ENCODE peak calls at places on chromosomes 5 and 9, in six cellular contexts. One of them, this sample, is unnamed. For H3K27me3 and H3K36me3, the result is how much of the 10 kb centered on the place peaks cover.

GRCh38 chr9:112174965-112175795 is at the start of gene SUSD1:
- DNase-seq in bronchial epithelial cell: no peak
- DNase-seq in spleen: peak
- DNase-seq in A673: peak
- DNase-seq in ovary: no peak
- DNase-seq in Peyer's patch: peak
- DNase-seq in this sample: peak

GRCh38 chr9:133542002-133542401 is 7.5 kb downstream of the ADAMTSL2 start:
- DNase-seq in bronchial epithelial cell: no peak
- DNase-seq in ovary: no peak
- DNase-seq in spleen: no peak
- DNase-seq in Peyer's patch: no peak
- DNase-seq in A673: no peak
- DNase-seq in this sample: no peak

GRCh38 chr9:111258209-111258877 is 71.7 kb downstream of the OR2K2 start:
- DNase-seq in spleen: no peak
- DNase-seq in ovary: no peak
- DNase-seq in A673: no peak
- DNase-seq in bronchial epithelial cell: no peak
- DNase-seq in Peyer's patch: no peak
- DNase-seq in this sample: no peak

GRCh38 chr9:93280661-93281259 is 96.8 kb downstream of the WNK2 start:
- DNase-seq in spleen: no peak
- DNase-seq in bronchial epithelial cell: peak
- DNase-seq in Peyer's patch: no peak
- DNase-seq in ovary: no peak
- DNase-seq in A673: no peak
- DNase-seq in this sample: no peak

GRCh38 chr9:26744362-26744965 is 148.1 kb downstream of the CAAP1 start:
- DNase-seq in Peyer's patch: no peak
- DNase-seq in spleen: no peak
- DNase-seq in bronchial epithelial cell: peak
- DNase-seq in ovary: no peak
- DNase-seq in A673: peak
- DNase-seq in this sample: no peak

GRCh38 chr5:67160985-67161384 is 35.6 kb downstream of the CD180 start:
- DNase-seq in ovary: no peak
- DNase-seq in spleen: no peak
- DNase-seq in Peyer's patch: no peak
- DNase-seq in bronchial epithelial cell: peak
- DNase-seq in A673: peak
- DNase-seq in this sample: no peak

GRCh38 chr5:28710360-28710759 is 1672.0 kb upstream of the CDH9 start:
- DNase-seq in spleen: no peak
- DNase-seq in ovary: no peak
- DNase-seq in Peyer's patch: no peak
- DNase-seq in A673: no peak
- DNase-seq in bronchial epithelial cell: no peak
- DNase-seq in this sample: no peak

GRCh38 chr9:4011062-4011461 is 288.8 kb downstream of the GLIS3 start:
- DNase-seq in A673: no peak
- DNase-seq in Peyer's patch: no peak
- DNase-seq in ovary: no peak
- DNase-seq in spleen: no peak
- DNase-seq in bronchial epithelial cell: no peak
- DNase-seq in this sample: no peak

GRCh38 chr5:33315170-33315569 is 125.6 kb upstream of the TARS1 start:
- DNase-seq in A673: no peak
- DNase-seq in bronchial epithelial cell: no peak
- DNase-seq in ovary: no peak
- DNase-seq in spleen: no peak
- DNase-seq in Peyer's patch: no peak
- DNase-seq in this sample: no peak

GRCh38 chr5:7518947-7519560 is 123.1 kb downstream of the ADCY2 start:
- DNase-seq in ovary: no peak
- DNase-seq in Peyer's patch: no peak
- DNase-seq in bronchial epithelial cell: no peak
- DNase-seq in A673: peak
- DNase-seq in spleen: no peak
- DNase-seq in this sample: no peak

GRCh38 chr9:123049589-123050222 is 16.2 kb downstream of the GPR21 start:
- DNase-seq in spleen: no peak
- DNase-seq in bronchial epithelial cell: no peak
- DNase-seq in A673: peak
- DNase-seq in ovary: no peak
- DNase-seq in Peyer's patch: no peak
- DNase-seq in this sample: no peak

GRCh38 chr5:9467199-9468069 is 78.4 kb downstream of the SEMA5A start:
- DNase-seq in Peyer's patch: no peak
- DNase-seq in spleen: no peak
- DNase-seq in A673: no peak
- DNase-seq in ovary: no peak
- DNase-seq in bronchial epithelial cell: peak
- DNase-seq in this sample: no peak

GRCh38 chr5:78447775-78448424 is 87.5 kb downstream of the SCAMP1 start:
- DNase-seq in bronchial epithelial cell: no peak
- DNase-seq in ovary: no peak
- DNase-seq in spleen: no peak
- DNase-seq in Peyer's patch: no peak
- DNase-seq in A673: no peak
- DNase-seq in this sample: no peak

DNA sequence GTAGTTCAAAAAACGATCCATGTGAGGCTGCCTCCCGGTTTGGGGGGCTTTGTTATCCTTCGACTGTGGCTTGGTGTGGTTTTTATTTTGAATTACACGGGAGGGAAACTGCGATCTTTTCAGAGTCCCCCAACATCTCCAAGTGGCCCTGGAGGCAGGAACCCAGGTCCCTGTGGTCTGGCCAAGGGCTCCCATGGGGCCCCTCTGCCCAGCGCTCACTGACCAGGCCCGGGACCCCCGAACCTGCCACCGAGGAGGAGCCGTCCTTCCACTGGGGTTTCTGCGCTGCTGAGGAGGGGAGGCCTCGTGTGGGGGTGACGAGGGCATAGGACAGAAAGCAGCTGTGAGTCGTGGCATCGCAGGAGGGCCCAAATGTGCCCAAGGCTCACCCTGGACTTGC is 18.1 kb upstream of the SCGB3A1 start:
- DNase-seq in ovary: no peak
- DNase-seq in Peyer's patch: no peak
- DNase-seq in A673: no peak
- DNase-seq in spleen: no peak
- DNase-seq in bronchial epithelial cell: no peak
- DNase-seq in this sample: no peak
- H3K27me3 ChIP-seq in ovary: under half
- H3K27me3 ChIP-seq in Peyer's patch: under half
- H3K27me3 ChIP-seq in A673: under half
- H3K27me3 ChIP-seq in spleen: under half
- H3K27me3 ChIP-seq in bronchial epithelial cell: under half
- H3K27me3 ChIP-seq in this sample: under half

GRCh38 chr9:128495804-128496417 is 8.6 kb upstream of the GLE1 start:
- DNase-seq in ovary: no peak
- DNase-seq in spleen: peak
- DNase-seq in Peyer's patch: no peak
- DNase-seq in bronchial epithelial cell: peak
- DNase-seq in A673: no peak
- DNase-seq in this sample: no peak

GRCh38 chr9:128497824-128498610 is 6.5 kb upstream of the GLE1 start:
- DNase-seq in Peyer's patch: no peak
- DNase-seq in bronchial epithelial cell: no peak
- DNase-seq in A673: no peak
- DNase-seq in ovary: no peak
- DNase-seq in spleen: peak
- DNase-seq in this sample: no peak

GRCh38 chr9:128494743-128495124 is 9.8 kb upstream of the GLE1 start:
- DNase-seq in A673: no peak
- DNase-seq in Peyer's patch: no peak
- DNase-seq in ovary: no peak
- DNase-seq in bronchial epithelial cell: no peak
- DNase-seq in spleen: no peak
- DNase-seq in this sample: no peak

GRCh38 chr9:128494108-128494742 is 10.3 kb upstream of the GLE1 start:
- DNase-seq in ovary: peak
- DNase-seq in spleen: peak
- DNase-seq in Peyer's patch: peak
- DNase-seq in A673: peak
- DNase-seq in bronchial epithelial cell: no peak
- DNase-seq in this sample: peak

GRCh38 chr9:128493424-128493823 is 11.1 kb upstream of the GLE1 start:
- DNase-seq in Peyer's patch: no peak
- DNase-seq in ovary: no peak
- DNase-seq in bronchial epithelial cell: no peak
- DNase-seq in spleen: no peak
- DNase-seq in A673: no peak
- DNase-seq in this sample: no peak
- H3K36me3 ChIP-seq in Peyer's patch: under half
- H3K36me3 ChIP-seq in ovary: under half
- H3K36me3 ChIP-seq in bronchial epithelial cell: under half
- H3K36me3 ChIP-seq in spleen: half or more
- H3K36me3 ChIP-seq in A673: half or more
- H3K36me3 ChIP-seq in this sample: half or more

GRCh38 chr5:114903767-114904166 is 265.9 kb downstream of the TRIM36 start:
- DNase-seq in A673: no peak
- DNase-seq in ovary: no peak
- DNase-seq in bronchial epithelial cell: no peak
- DNase-seq in Peyer's patch: no peak
- DNase-seq in spleen: no peak
- DNase-seq in this sample: no peak

GRCh38 chr5:114898602-114899001 is 271.1 kb downstream of the TRIM36 start:
- DNase-seq in bronchial epithelial cell: no peak
- DNase-seq in Peyer's patch: no peak
- DNase-seq in spleen: no peak
- DNase-seq in A673: peak
- DNase-seq in ovary: no peak
- DNase-seq in this sample: no peak
- TF ChIP-seq CTCF in bronchial epithelial cell: no peak
- TF ChIP-seq CTCF in Peyer's patch: peak
- TF ChIP-seq CTCF in spleen: no peak
- TF ChIP-seq CTCF in A673: no peak
- TF ChIP-seq CTCF in ovary: no peak
- TF ChIP-seq CTCF in this sample: no peak

GRCh38 chr5:176628406-176629228 is 1.7 kb downstream of the SNCB start:
- DNase-seq in A673: no peak
- DNase-seq in spleen: no peak
- DNase-seq in bronchial epithelial cell: no peak
- DNase-seq in Peyer's patch: no peak
- DNase-seq in ovary: no peak
- DNase-seq in this sample: no peak
- H3K27me3 ChIP-seq in A673: under half
- H3K27me3 ChIP-seq in spleen: under half
- H3K27me3 ChIP-seq in bronchial epithelial cell: under half
- H3K27me3 ChIP-seq in Peyer's patch: under half
- H3K27me3 ChIP-seq in ovary: under half
- H3K27me3 ChIP-seq in this sample: half or more

DNA sequence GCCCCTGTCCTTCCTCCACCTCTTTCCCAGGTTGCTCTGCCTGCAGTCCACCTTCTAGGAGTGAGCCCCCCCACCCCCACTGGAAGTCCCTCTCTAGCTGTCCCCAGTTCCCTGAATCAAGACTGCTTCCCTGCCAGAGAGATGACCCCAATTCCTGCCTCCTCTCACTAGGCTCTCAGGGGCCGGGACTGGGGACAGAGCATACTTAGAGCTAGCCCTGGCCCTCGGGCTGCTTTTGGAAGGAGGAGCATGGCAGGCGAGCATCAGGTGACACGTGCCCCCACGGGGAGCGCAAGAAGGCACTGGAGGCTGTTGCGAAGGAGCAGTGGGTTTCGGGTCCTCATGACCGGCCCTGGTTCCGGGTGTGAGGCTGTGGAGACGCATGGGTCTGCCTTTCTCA is 9.7 kb downstream of the TRAF2 start:
- DNase-seq in A673: no peak
- DNase-seq in bronchial epithelial cell: no peak
- DNase-seq in ovary: no peak
- DNase-seq in spleen: no peak
- DNase-seq in Peyer's patch: no peak
- DNase-seq in this sample: no peak
- H3K36me3 ChIP-seq in A673: under half
- H3K36me3 ChIP-seq in bronchial epithelial cell: under half
- H3K36me3 ChIP-seq in ovary: under half
- H3K36me3 ChIP-seq in spleen: half or more
- H3K36me3 ChIP-seq in Peyer's patch: under half
- H3K36me3 ChIP-seq in this sample: under half

DNA sequence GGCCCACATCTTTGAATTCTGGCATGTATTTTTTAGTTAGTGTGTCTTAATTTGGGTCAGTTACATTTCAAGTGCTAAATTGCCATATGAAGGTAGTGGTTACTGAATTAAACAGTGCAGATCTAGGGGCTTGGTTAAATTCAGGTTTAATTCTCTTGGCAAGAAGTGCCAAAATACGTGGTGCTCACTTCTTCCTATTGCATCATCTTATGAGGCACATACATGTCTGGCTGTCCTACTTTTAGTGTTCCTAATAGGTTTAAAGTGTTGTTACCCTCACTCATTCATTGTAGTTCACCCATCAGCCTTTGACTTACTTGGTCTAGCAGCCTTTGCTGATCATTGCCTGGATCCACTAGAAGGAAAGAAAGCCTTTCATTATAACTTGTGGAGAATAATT is 59.5 kb downstream of the RPS6 start:
- DNase-seq in ovary: no peak
- DNase-seq in Peyer's patch: no peak
- DNase-seq in bronchial epithelial cell: no peak
- DNase-seq in spleen: no peak
- DNase-seq in A673: no peak
- DNase-seq in this sample: no peak
- TF ChIP-seq CTCF in ovary: no peak
- TF ChIP-seq CTCF in Peyer's patch: no peak
- TF ChIP-seq CTCF in bronchial epithelial cell: no peak
- TF ChIP-seq CTCF in spleen: no peak
- TF ChIP-seq CTCF in A673: no peak
- TF ChIP-seq CTCF in this sample: no peak

GRCh38 chr5:6350277-6351090 is 27.9 kb downstream of the MED10 start:
- DNase-seq in Peyer's patch: no peak
- DNase-seq in spleen: no peak
- DNase-seq in A673: no peak
- DNase-seq in ovary: no peak
- DNase-seq in bronchial epithelial cell: no peak
- DNase-seq in this sample: no peak
- H3K27me3 ChIP-seq in Peyer's patch: under half
- H3K27me3 ChIP-seq in spleen: under half
- H3K27me3 ChIP-seq in A673: under half
- H3K27me3 ChIP-seq in ovary: under half
- H3K27me3 ChIP-seq in bronchial epithelial cell: under half
- H3K27me3 ChIP-seq in this sample: under half